ENCODE peak calls at places on chromosomes 4 and X, in eight cellular contexts. B, Q, M, R, F, G, J and K are unnamed samples.

GRCh38 chr4:152351080-152351479 is 184.8 kb downstream of the FBXW7 start:
- DNase-seq in B (no peak), Q (no peak), M (no peak), R (no peak), F (no peak), G (no peak), J (no peak), K (no peak)

GRCh38 chrX:40095588-40096394 is 2.0 kb downstream of the BCOR start:
- DNase-seq in B (no peak), Q (no peak), M (no peak), R (no peak), F (no peak), G (no peak), J (no peak), K (no peak)

GRCh38 chrX:124208675-124209074 is 123.8 kb upstream of the TEX13D start:
- DNase-seq in B (no peak), Q (no peak), M (no peak), R (no peak), F (no peak), G (no peak), J (no peak), K (no peak)

GRCh38 chrX:31279359-31279758 is 207.5 kb upstream of the FTHL17 start:
- DNase-seq in B (no peak), Q (no peak), M (no peak), R (no peak), F (no peak), G (no peak), J (peak; percentile 36), K (no peak)

GRCh38 chr4:55397521-55398321 is 2.0 kb downstream of the TMEM165 start:
- DNase-seq in B (no peak), Q (no peak), M (no peak), R (no peak), F (no peak), G (no peak), J (peak; percentile 55), K (no peak)

GRCh38 chrX:21738145-21738949 is 19.6 kb downstream of the SMPX start:
- DNase-seq in B (peak; percentile 30), Q (no peak), M (no peak), R (no peak), F (no peak), G (no peak), J (no peak), K (no peak)

GRCh38 chrX:150602296-150602695 is 33.9 kb downstream of the MTM1 start:
- DNase-seq in B (no peak), Q (no peak), M (no peak), R (no peak), F (no peak), G (no peak), J (no peak), K (no peak)

GRCh38 chr4:72391281-72391680 is 177.7 kb downstream of the ADAMTS3 start:
- DNase-seq in B (no peak), Q (no peak), M (no peak), R (no peak), F (no peak), G (no peak), J (no peak), K (no peak)

GRCh38 chr4:14428125-14428524 is 574.2 kb upstream of the CPEB2 start:
- DNase-seq in B (no peak), Q (no peak), M (no peak), R (no peak), F (no peak), G (no peak), J (peak; percentile 80), K (no peak)

GRCh38 chr4:25888781-25889180 is 25.2 kb upstream of the SMIM20 start:
- DNase-seq in B (no peak), Q (no peak), M (no peak), R (no peak), F (no peak), G (no peak), J (peak; percentile 13), K (no peak)

GRCh38 chr4:62531250-62531649 is 1331.1 kb downstream of the ADGRL3 start:
- DNase-seq in B (no peak), Q (no peak), M (no peak), R (no peak), F (no peak), G (no peak), J (no peak), K (no peak)

GRCh38 chr4:183164963-183165362 is 65.9 kb downstream of the WWC2 start:
- DNase-seq in B (no peak), Q (no peak), M (no peak), R (no peak), F (no peak), G (no peak), J (no peak), K (no peak)

GRCh38 chrX:154718607-154719006 is 32.3 kb downstream of the GAB3 start:
- DNase-seq in B (no peak), Q (no peak), M (no peak), R (no peak), F (no peak), G (no peak), J (no peak), K (no peak)

GRCh38 chr4:38099908-38100407 is 139.8 kb downstream of the PTTG2 start:
- DNase-seq in B (no peak), Q (no peak), M (no peak), R (no peak), F (peak; percentile 53), G (no peak), J (peak; percentile 18), K (no peak)

GRCh38 chr4:80425701-80426100 is 90.2 kb downstream of the CFAP299 start:
- DNase-seq in B (no peak), Q (no peak), M (no peak), R (no peak), F (no peak), G (no peak), J (no peak), K (no peak)

GRCh38 chrX:1392376-1393130 is 640 bp upstream of the SLC25A6 start:
- DNase-seq in B (peak; percentile 43), Q (peak; percentile 91), M (peak; percentile 63), R (no peak), F (no peak), G (no peak), J (peak; percentile 74), K (no peak)

GRCh38 chrX:154458954-154459829 is 1.1 kb downstream of the PLXNA3 start:
- DNase-seq in B (no peak), Q (no peak), M (no peak), R (no peak), F (no peak), G (no peak), J (no peak), K (no peak)

GRCh38 chr4:153025402-153025801 is 89.3 kb downstream of the FHDC1 start:
- DNase-seq in B (no peak), Q (no peak), M (no peak), R (no peak), F (no peak), G (no peak), J (no peak), K (no peak)

GRCh38 chr4:38889143-38889542 is 21.5 kb downstream of the FAM114A1 start:
- DNase-seq in B (no peak), Q (no peak), M (no peak), R (no peak), F (peak; percentile 89), G (no peak), J (peak; percentile 77), K (no peak)

GRCh38 chrX:96410927-96411326 is 273.7 kb upstream of the DIAPH2 start:
- DNase-seq in B (no peak), Q (no peak), M (no peak), R (no peak), F (no peak), G (no peak), J (no peak), K (no peak)

GRCh38 chr4:183284965-183285364 is 35.1 kb downstream of the CLDN22 start:
- DNase-seq in B (no peak), Q (no peak), M (no peak), R (no peak), F (no peak), G (no peak), J (peak; percentile 42), K (no peak)

GRCh38 chr4:116321471-116321870 is 763.9 kb downstream of the TRAM1L1 start:
- DNase-seq in B (no peak), Q (no peak), M (no peak), R (no peak), F (no peak), G (no peak), J (no peak), K (no peak)

GRCh38 chrX:150692837-150693781 is at the start of gene MTMR1:
- DNase-seq in B (no peak), Q (no peak), M (peak; percentile 43), R (peak; percentile 48), F (no peak), G (no peak), J (peak; percentile 4), K (peak; percentile 31)

GRCh38 chr4:112099701-112100289 is 45.5 kb upstream of the FAM241A start:
- DNase-seq in B (no peak), Q (no peak), M (peak; percentile 9), R (no peak), F (no peak), G (no peak), J (peak; percentile 47), K (no peak)